ENCODE peak calls at places on chromosomes 6 and 20, in four cellular contexts. One of them, this sample, is unnamed.

GRCh38 chr6:4901256-4902061 is 102.4 kb downstream of the RPP40 start:
- DNase-seq in left lobe of liver: no peak
- DNase-seq in OCI-LY7: peak
- DNase-seq in heart left ventricle: no peak
- DNase-seq in this sample: no peak

GRCh38 chr6:112360498-112360897 is 13.4 kb downstream of the RFPL4B start:
- DNase-seq in heart left ventricle: no peak
- DNase-seq in left lobe of liver: no peak
- DNase-seq in OCI-LY7: no peak
- DNase-seq in this sample: no peak

GRCh38 chr6:15792842-15793241 is 130.0 kb upstream of the DTNBP1 start:
- DNase-seq in OCI-LY7: no peak
- DNase-seq in heart left ventricle: no peak
- DNase-seq in left lobe of liver: no peak
- DNase-seq in this sample: no peak

GRCh38 chr6:5684320-5684719 is 322.4 kb downstream of the NRN1 start:
- DNase-seq in heart left ventricle: no peak
- DNase-seq in left lobe of liver: no peak
- DNase-seq in OCI-LY7: no peak
- DNase-seq in this sample: no peak

GRCh38 chr20:58550661-58551060 is 35.5 kb upstream of the APCDD1L start:
- DNase-seq in heart left ventricle: no peak
- DNase-seq in OCI-LY7: no peak
- DNase-seq in left lobe of liver: peak
- DNase-seq in this sample: no peak

GRCh38 chr6:112180095-112180820 is 74.1 kb downstream of the LAMA4 start:
- DNase-seq in heart left ventricle: no peak
- DNase-seq in OCI-LY7: peak
- DNase-seq in left lobe of liver: no peak
- DNase-seq in this sample: no peak

GRCh38 chr6:149877678-149878077 is 13.5 kb upstream of the LRP11 start:
- DNase-seq in OCI-LY7: no peak
- DNase-seq in left lobe of liver: no peak
- DNase-seq in heart left ventricle: no peak
- DNase-seq in this sample: no peak

GRCh38 chr6:19303381-19303780 is 533.8 kb upstream of the ID4 start:
- DNase-seq in left lobe of liver: no peak
- DNase-seq in heart left ventricle: no peak
- DNase-seq in OCI-LY7: no peak
- DNase-seq in this sample: no peak

GRCh38 chr6:129114992-129115391 is 232.1 kb downstream of the LAMA2 start:
- DNase-seq in heart left ventricle: no peak
- DNase-seq in left lobe of liver: no peak
- DNase-seq in OCI-LY7: no peak
- DNase-seq in this sample: no peak

GRCh38 chr20:51176846-51177245 is 153.9 kb upstream of the KCNG1 start:
- DNase-seq in left lobe of liver: no peak
- DNase-seq in heart left ventricle: no peak
- DNase-seq in OCI-LY7: no peak
- DNase-seq in this sample: no peak

GRCh38 chr20:44028341-44028715 is 113.7 kb downstream of the TOX2 start:
- DNase-seq in OCI-LY7: no peak
- DNase-seq in heart left ventricle: no peak
- DNase-seq in left lobe of liver: no peak
- DNase-seq in this sample: no peak

GRCh38 chr20:58309607-58310290 is at the start of gene RAB22A:
- DNase-seq in heart left ventricle: peak
- DNase-seq in OCI-LY7: peak
- DNase-seq in left lobe of liver: peak
- DNase-seq in this sample: peak

GRCh38 chr6:148367418-148368024 is 24.9 kb downstream of the SASH1 start:
- DNase-seq in heart left ventricle: peak
- DNase-seq in OCI-LY7: no peak
- DNase-seq in left lobe of liver: peak
- DNase-seq in this sample: peak

GRCh38 chr6:21001736-21002135 is 467.5 kb downstream of the CDKAL1 start:
- DNase-seq in left lobe of liver: no peak
- DNase-seq in OCI-LY7: no peak
- DNase-seq in heart left ventricle: no peak
- DNase-seq in this sample: no peak

GRCh38 chr20:62595491-62595890 is 46.8 kb upstream of the SLCO4A1 start:
- DNase-seq in left lobe of liver: no peak
- DNase-seq in heart left ventricle: peak
- DNase-seq in OCI-LY7: no peak
- DNase-seq in this sample: peak

GRCh38 chr20:47607208-47607613 is 105.5 kb downstream of the NCOA3 start:
- DNase-seq in OCI-LY7: no peak
- DNase-seq in left lobe of liver: no peak
- DNase-seq in heart left ventricle: no peak
- DNase-seq in this sample: no peak

GRCh38 chr6:26743941-26744699 is 84.6 kb upstream of the ZNF322 start:
- DNase-seq in OCI-LY7: no peak
- DNase-seq in left lobe of liver: no peak
- DNase-seq in heart left ventricle: no peak
- DNase-seq in this sample: no peak

GRCh38 chr6:50264995-50265571 is 215.4 kb upstream of the DEFB112 start:
- DNase-seq in heart left ventricle: no peak
- DNase-seq in OCI-LY7: no peak
- DNase-seq in left lobe of liver: no peak
- DNase-seq in this sample: no peak

GRCh38 chr20:23128461-23129125 is 42.5 kb upstream of the CD93 start:
- DNase-seq in left lobe of liver: no peak
- DNase-seq in heart left ventricle: no peak
- DNase-seq in OCI-LY7: no peak
- DNase-seq in this sample: no peak

GRCh38 chr6:167742719-167743303 is 83.9 kb upstream of the AFDN start:
- DNase-seq in left lobe of liver: no peak
- DNase-seq in heart left ventricle: no peak
- DNase-seq in OCI-LY7: no peak
- DNase-seq in this sample: no peak

GRCh38 chr20:50737352-50737751 is 6.0 kb downstream of the PARD6B start:
- DNase-seq in left lobe of liver: no peak
- DNase-seq in heart left ventricle: no peak
- DNase-seq in OCI-LY7: no peak
- DNase-seq in this sample: no peak

GRCh38 chr6:104301921-104302320 is 557.8 kb downstream of the HACE1 start:
- DNase-seq in heart left ventricle: no peak
- DNase-seq in OCI-LY7: no peak
- DNase-seq in left lobe of liver: no peak
- DNase-seq in this sample: no peak

GRCh38 chr6:166112580-166112979 is 55.1 kb downstream of the TBXT start:
- DNase-seq in OCI-LY7: no peak
- DNase-seq in heart left ventricle: no peak
- DNase-seq in left lobe of liver: no peak
- DNase-seq in this sample: no peak

GRCh38 chr6:4134841-4135664 is at the start of gene ECI2:
- DNase-seq in OCI-LY7: peak
- DNase-seq in left lobe of liver: no peak
- DNase-seq in heart left ventricle: peak
- DNase-seq in this sample: peak

GRCh38 chr20:32515631-32516101 is 69.5 kb downstream of the NOL4L start:
- DNase-seq in heart left ventricle: no peak
- DNase-seq in left lobe of liver: peak
- DNase-seq in OCI-LY7: no peak
- DNase-seq in this sample: no peak

GRCh38 chr6:111013144-111013905 is 31.5 kb downstream of the RPF2 start:
- DNase-seq in left lobe of liver: no peak
- DNase-seq in OCI-LY7: no peak
- DNase-seq in heart left ventricle: no peak
- DNase-seq in this sample: no peak

GRCh38 chr6:149965191-149966020 is 1.7 kb downstream of the ULBP1 start:
- DNase-seq in left lobe of liver: peak
- DNase-seq in heart left ventricle: no peak
- DNase-seq in OCI-LY7: peak
- DNase-seq in this sample: peak

GRCh38 chr20:50110141-50111047 is 2.6 kb downstream of the UBE2V1 start:
- DNase-seq in heart left ventricle: no peak
- DNase-seq in OCI-LY7: peak
- DNase-seq in left lobe of liver: no peak
- DNase-seq in this sample: no peak

GRCh38 chr6:144434308-144434990 is 149.3 kb downstream of the UTRN start:
- DNase-seq in heart left ventricle: no peak
- DNase-seq in OCI-LY7: no peak
- DNase-seq in left lobe of liver: no peak
- DNase-seq in this sample: no peak

GRCh38 chr6:135182120-135182992 is 1.2 kb downstream of the MYB start:
- DNase-seq in heart left ventricle: no peak
- DNase-seq in OCI-LY7: peak
- DNase-seq in left lobe of liver: peak
- DNase-seq in this sample: peak

GRCh38 chr20:25281541-25281991 is 33.7 kb downstream of the PYGB start:
- DNase-seq in OCI-LY7: peak
- DNase-seq in heart left ventricle: no peak
- DNase-seq in left lobe of liver: peak
- DNase-seq in this sample: peak

GRCh38 chr6:15296735-15297134 is 50.9 kb downstream of the JARID2 start:
- DNase-seq in OCI-LY7: peak
- DNase-seq in heart left ventricle: no peak
- DNase-seq in left lobe of liver: no peak
- DNase-seq in this sample: no peak

GRCh38 chr20:4243071-4243470 is 227.7 kb upstream of the RNF24 start:
- DNase-seq in OCI-LY7: no peak
- DNase-seq in heart left ventricle: no peak
- DNase-seq in left lobe of liver: no peak
- DNase-seq in this sample: no peak

GRCh38 chr6:78867020-78867369 is 356 bp upstream of the IRAK1BP1 start:
- DNase-seq in heart left ventricle: no peak
- DNase-seq in OCI-LY7: no peak
- DNase-seq in left lobe of liver: no peak
- DNase-seq in this sample: no peak

GRCh38 chr6:13422601-13423247 is 64.7 kb downstream of the GFOD1 start:
- DNase-seq in heart left ventricle: peak
- DNase-seq in left lobe of liver: peak
- DNase-seq in OCI-LY7: no peak
- DNase-seq in this sample: no peak

GRCh38 chr6:74356385-74356784 is 660.4 kb downstream of the CD109 start:
- DNase-seq in OCI-LY7: no peak
- DNase-seq in left lobe of liver: no peak
- DNase-seq in heart left ventricle: no peak
- DNase-seq in this sample: no peak

GRCh38 chr6:35716798-35717197 is 20.0 kb upstream of the ARMC12 start:
- DNase-seq in left lobe of liver: no peak
- DNase-seq in heart left ventricle: no peak
- DNase-seq in OCI-LY7: no peak
- DNase-seq in this sample: no peak

GRCh38 chr20:542777-543368 is 717 bp downstream of the CSNK2A1 start:
- DNase-seq in heart left ventricle: peak
- DNase-seq in left lobe of liver: peak
- DNase-seq in OCI-LY7: peak
- DNase-seq in this sample: peak

GRCh38 chr6:158043586-158044524 is 62.2 kb downstream of the SYNJ2 start:
- DNase-seq in left lobe of liver: no peak
- DNase-seq in heart left ventricle: peak
- DNase-seq in OCI-LY7: no peak
- DNase-seq in this sample: peak